ENCODE peak calls at places on chromosomes 7 and 10, in ten cellular contexts. B is T1000, Y is HuH-7, S is skeletal muscle cell, D is NCI-H2081, H is ACHN, W is myocyte, R is caudate nucleus, F is NCI-H1092 treated with DMSO at 0.1 percent for 48 hours, V is upper lobe of right lung. I is an unnamed sample.

GRCh38 chr7:68321076-68321639 is 1277.1 kb upstream of the AUTS2 start:
- DNase-seq in B (peak; percentile 13), Y (no peak), S (no peak), D (peak; percentile 80), H (no peak), W (peak; percentile 42), R (no peak), F (peak; percentile 98), V (no peak), I (peak; percentile 52)

GRCh38 chr7:159104188-159105030 is 40.3 kb downstream of the VIPR2 start:
- DNase-seq in B (no peak), Y (no peak), S (no peak), D (no peak), H (no peak), W (no peak), R (no peak), F (no peak), V (peak; percentile 59), I (peak; percentile 10)

GRCh38 chr7:150716368-150716767 is at the start of gene GIMAP1:
- DNase-seq in B (no peak), Y (no peak), S (no peak), D (no peak), H (no peak), W (no peak), R (no peak), F (no peak), V (no peak), I (no peak)

GRCh38 chr7:31002256-31002655 is 38.5 kb downstream of the GHRHR start:
- DNase-seq in B (no peak), Y (no peak), S (no peak), D (no peak), H (no peak), W (no peak), R (no peak), F (no peak), V (no peak), I (no peak)

GRCh38 chr10:88138319-88138848 is 275.0 kb downstream of the PTEN start:
- DNase-seq in B (no peak), Y (no peak), S (no peak), D (no peak), H (no peak), W (no peak), R (no peak), F (no peak), V (no peak), I (no peak)

GRCh38 chr10:103513383-103514060 is 20.0 kb downstream of the NEURL1 start:
- DNase-seq in B (no peak), Y (no peak), S (no peak), D (no peak), H (no peak), W (no peak), R (no peak), F (no peak), V (peak; percentile 38), I (no peak)

GRCh38 chr10:70145166-70145665 is 1.3 kb downstream of the TYSND1 start:
- DNase-seq in B (peak; percentile 52), Y (no peak), S (no peak), D (no peak), H (no peak), W (peak; percentile 9), R (no peak), F (no peak), V (no peak), I (no peak)

GRCh38 chr10:60757422-60757895 is 20.8 kb upstream of the CDK1 start:
- DNase-seq in B (no peak), Y (no peak), S (no peak), D (no peak), H (no peak), W (no peak), R (no peak), F (no peak), V (no peak), I (no peak)

GRCh38 chr10:129089341-129089740 is 377.7 kb upstream of the MGMT start:
- DNase-seq in B (no peak), Y (no peak), S (no peak), D (no peak), H (no peak), W (no peak), R (no peak), F (no peak), V (no peak), I (no peak)

GRCh38 chr7:117132385-117133120 is 179.3 kb downstream of the ST7 start:
- DNase-seq in B (no peak), Y (no peak), S (peak; percentile 79), D (no peak), H (peak; percentile 98), W (peak; percentile 60), R (no peak), F (no peak), V (no peak), I (no peak)

GRCh38 chr7:98733036-98733435 is 116.0 kb downstream of the NPTX2 start:
- DNase-seq in B (no peak), Y (peak; percentile 58), S (no peak), D (peak; percentile 22), H (peak; percentile 77), W (peak; percentile 60), R (no peak), F (peak; percentile 2), V (no peak), I (peak; percentile 16)

GRCh38 chr7:74525881-74526280 is 72.2 kb downstream of the GTF2IRD1 start:
- DNase-seq in B (no peak), Y (no peak), S (no peak), D (peak; percentile 73), H (no peak), W (peak; percentile 19), R (no peak), F (peak; percentile 4), V (no peak), I (peak; percentile 93)

GRCh38 chr10:71857934-71858890 is 7.2 kb upstream of the PSAP start:
- DNase-seq in B (no peak), Y (no peak), S (no peak), D (no peak), H (no peak), W (no peak), R (no peak), F (no peak), V (peak; percentile 86), I (no peak)

GRCh38 chr7:76261935-76262334 is 40.5 kb upstream of the HSPB1 start:
- DNase-seq in B (no peak), Y (no peak), S (no peak), D (no peak), H (no peak), W (no peak), R (no peak), F (no peak), V (no peak), I (peak; percentile 37)

GRCh38 chr10:84845628-84846261 is 517.4 kb downstream of the CCSER2 start:
- DNase-seq in B (no peak), Y (no peak), S (no peak), D (peak; percentile 52), H (peak; percentile 34), W (no peak), R (no peak), F (peak; percentile 31), V (no peak), I (peak; percentile 70)

GRCh38 chr10:132904169-132904813 is 38.1 kb downstream of the CFAP46 start:
- DNase-seq in B (no peak), Y (peak; percentile 87), S (no peak), D (peak; percentile 18), H (peak; percentile 55), W (peak; percentile 13), R (no peak), F (peak; percentile 31), V (peak; percentile 70), I (no peak)

GRCh38 chr7:26320878-26321277 is 29.2 kb downstream of the SNX10 start:
- DNase-seq in B (no peak), Y (no peak), S (no peak), D (no peak), H (no peak), W (no peak), R (no peak), F (no peak), V (no peak), I (no peak)

GRCh38 chr10:86306628-86307278 is 59.8 kb downstream of the GRID1 start:
- DNase-seq in B (no peak), Y (peak; percentile 24), S (no peak), D (no peak), H (peak; percentile 39), W (peak; percentile 11), R (no peak), F (no peak), V (peak; percentile 10), I (no peak)

GRCh38 chr10:6356280-6356793 is 153.6 kb downstream of the PFKFB3 start:
- DNase-seq in B (no peak), Y (no peak), S (no peak), D (no peak), H (no peak), W (no peak), R (no peak), F (no peak), V (no peak), I (no peak)

GRCh38 chr10:86312701-86313270 is 53.8 kb downstream of the GRID1 start:
- DNase-seq in B (no peak), Y (no peak), S (no peak), D (no peak), H (no peak), W (no peak), R (no peak), F (no peak), V (peak; percentile 40), I (no peak)

GRCh38 chr7:108127461-108127860 is 2.7 kb downstream of the LAMB4 start:
- DNase-seq in B (no peak), Y (no peak), S (no peak), D (no peak), H (no peak), W (no peak), R (no peak), F (no peak), V (no peak), I (no peak)

GRCh38 chr10:110305767-110306451 is 1.2 kb upstream of the SMNDC1 start:
- DNase-seq in B (no peak), Y (peak; percentile 50), S (peak; percentile 83), D (peak; percentile 29), H (peak; percentile 91), W (peak; percentile 80), R (no peak), F (peak; percentile 67), V (no peak), I (peak; percentile 80)

GRCh38 chr10:67520924-67521520 is 175.0 kb downstream of the CTNNA3 start:
- DNase-seq in B (peak; percentile 22), Y (peak; percentile 17), S (peak; percentile 13), D (peak; percentile 22), H (peak; percentile 60), W (peak; percentile 71), R (peak; percentile 5), F (peak; percentile 27), V (no peak), I (peak; percentile 61)

GRCh38 chr10:47253651-47254375 is 46.2 kb upstream of the GDF10 start:
- DNase-seq in B (no peak), Y (no peak), S (no peak), D (no peak), H (no peak), W (peak; percentile 50), R (no peak), F (no peak), V (no peak), I (no peak)

GRCh38 chr7:67462781-67463191 is 466.2 kb downstream of the TYW1 start:
- DNase-seq in B (no peak), Y (no peak), S (no peak), D (no peak), H (no peak), W (no peak), R (no peak), F (peak; percentile 31), V (peak; percentile 67), I (no peak)

GRCh38 chr7:99601656-99602310 is 3.7 kb downstream of the TMEM225B start:
- DNase-seq in B (no peak), Y (no peak), S (no peak), D (no peak), H (no peak), W (no peak), R (no peak), F (no peak), V (no peak), I (no peak)

GRCh38 chr10:51928182-51928581 is 228.8 kb upstream of the CSTF2T start:
- DNase-seq in B (no peak), Y (no peak), S (no peak), D (no peak), H (no peak), W (no peak), R (no peak), F (no peak), V (no peak), I (no peak)

GRCh38 chr10:21368728-21369425 is 156.6 kb downstream of the SKIDA1 start:
- DNase-seq in B (no peak), Y (no peak), S (no peak), D (no peak), H (no peak), W (no peak), R (no peak), F (no peak), V (no peak), I (no peak)

I was measured in NCI-H510A treated with DMSO at 0.1 percent for 48 hours.